ENCODE peak calls at places on chromosomes 6 and 20, in four cellular contexts. One of them, this sample, is unnamed. For H3K4me1, the result is how much of the 10 kb centered on the place peaks cover.

GRCh38 chr6:52063584-52064400 is 23.6 kb downstream of the PKHD1 start:
- DNase-seq in Peyer's patch: no peak
- DNase-seq in A549: peak
- DNase-seq in heart right ventricle: no peak
- DNase-seq in this sample: peak

GRCh38 chr6:36677059-36677749 is 1.3 kb upstream of the CDKN1A start:
- DNase-seq in Peyer's patch: no peak
- DNase-seq in A549: no peak
- DNase-seq in heart right ventricle: no peak
- DNase-seq in this sample: no peak

GRCh38 chr6:137297887-137298286 is 78.7 kb upstream of the IFNGR1 start:
- DNase-seq in Peyer's patch: no peak
- DNase-seq in A549: no peak
- DNase-seq in heart right ventricle: no peak
- DNase-seq in this sample: no peak

GRCh38 chr6:139713416-139713815 is 339.0 kb upstream of the CITED2 start:
- DNase-seq in Peyer's patch: no peak
- DNase-seq in A549: no peak
- DNase-seq in heart right ventricle: no peak
- DNase-seq in this sample: no peak

GRCh38 chr6:39263299-39264037 is 34.2 kb upstream of the KCNK5 start:
- DNase-seq in Peyer's patch: no peak
- DNase-seq in A549: no peak
- DNase-seq in heart right ventricle: no peak
- DNase-seq in this sample: peak

GRCh38 chr20:39048000-39048696 is 86.0 kb downstream of the DHX35 start:
- DNase-seq in Peyer's patch: peak
- DNase-seq in A549: peak
- DNase-seq in heart right ventricle: peak
- DNase-seq in this sample: peak

GRCh38 chr6:123829302-123829953 is 25.8 kb downstream of the NKAIN2 start:
- DNase-seq in Peyer's patch: no peak
- DNase-seq in A549: no peak
- DNase-seq in heart right ventricle: no peak
- DNase-seq in this sample: no peak

GRCh38 chr6:35231563-35231962 is 17.8 kb downstream of the SCUBE3 start:
- DNase-seq in Peyer's patch: no peak
- DNase-seq in A549: no peak
- DNase-seq in heart right ventricle: no peak
- DNase-seq in this sample: no peak

GRCh38 chr20:4064118-4064962 is 49.0 kb upstream of the RNF24 start:
- DNase-seq in Peyer's patch: peak
- DNase-seq in A549: peak
- DNase-seq in heart right ventricle: peak
- DNase-seq in this sample: no peak

GRCh38 chr6:105994522-105995402 is 91.4 kb upstream of the PRDM1 start:
- DNase-seq in Peyer's patch: peak
- DNase-seq in A549: peak
- DNase-seq in heart right ventricle: peak
- DNase-seq in this sample: peak

GRCh38 chr6:83429857-83430605 is 820 bp downstream of the ME1 start:
- DNase-seq in Peyer's patch: no peak
- DNase-seq in A549: no peak
- DNase-seq in heart right ventricle: no peak
- DNase-seq in this sample: peak

GRCh38 chr6:127343753-127344659 is 597 bp upstream of the ECHDC1 start:
- DNase-seq in Peyer's patch: no peak
- DNase-seq in A549: no peak
- DNase-seq in heart right ventricle: no peak
- DNase-seq in this sample: no peak

GRCh38 chr6:70371454-70372105 is 41.7 kb upstream of the FAM135A start:
- DNase-seq in Peyer's patch: no peak
- DNase-seq in A549: peak
- DNase-seq in heart right ventricle: no peak
- DNase-seq in this sample: no peak

GRCh38 chr20:58899518-58899917 is 47.0 kb downstream of the GNAS start:
- DNase-seq in Peyer's patch: no peak
- DNase-seq in A549: no peak
- DNase-seq in heart right ventricle: no peak
- DNase-seq in this sample: no peak

GRCh38 chr6:29976588-29977424 is 34.5 kb downstream of the HLA-A start:
- DNase-seq in Peyer's patch: peak
- DNase-seq in A549: peak
- DNase-seq in heart right ventricle: peak
- DNase-seq in this sample: peak

GRCh38 chr6:111875741-111876140 is 2.5 kb upstream of the FYN start:
- DNase-seq in Peyer's patch: no peak
- DNase-seq in A549: no peak
- DNase-seq in heart right ventricle: no peak
- DNase-seq in this sample: no peak

GRCh38 chr6:157133856-157134255 is 189.5 kb downstream of the TMEM242 start:
- DNase-seq in Peyer's patch: no peak
- DNase-seq in A549: no peak
- DNase-seq in heart right ventricle: no peak
- DNase-seq in this sample: no peak

GRCh38 chr6:91580635-91581034 is 993.8 kb upstream of the MAP3K7 start:
- DNase-seq in Peyer's patch: no peak
- DNase-seq in A549: no peak
- DNase-seq in heart right ventricle: no peak
- DNase-seq in this sample: no peak

GRCh38 chr20:57270204-57270937 is 3.9 kb upstream of the BMP7 start:
- DNase-seq in Peyer's patch: no peak
- DNase-seq in A549: no peak
- DNase-seq in heart right ventricle: no peak
- DNase-seq in this sample: no peak

GRCh38 chr6:19599813-19600464 is 237.2 kb upstream of the ID4 start:
- DNase-seq in Peyer's patch: no peak
- DNase-seq in A549: no peak
- DNase-seq in heart right ventricle: no peak
- DNase-seq in this sample: no peak

GRCh38 chr20:57620999-57621398 is 773 bp upstream of the ZBP1 start:
- DNase-seq in Peyer's patch: no peak
- DNase-seq in A549: no peak
- DNase-seq in heart right ventricle: no peak
- DNase-seq in this sample: no peak

GRCh38 chr20:18092890-18093289 is 35.2 kb upstream of the OVOL2 start:
- DNase-seq in Peyer's patch: no peak
- DNase-seq in A549: no peak
- DNase-seq in heart right ventricle: no peak
- DNase-seq in this sample: no peak

GRCh38 chr6:17115251-17116089 is 13.6 kb downstream of the STMND1 start:
- DNase-seq in Peyer's patch: no peak
- DNase-seq in A549: peak
- DNase-seq in heart right ventricle: no peak
- DNase-seq in this sample: peak

GRCh38 chr6:14231071-14231483 is 113.5 kb downstream of the CD83 start:
- DNase-seq in Peyer's patch: no peak
- DNase-seq in A549: no peak
- DNase-seq in heart right ventricle: no peak
- DNase-seq in this sample: no peak

GRCh38 chr6:142874676-142875075 is 70.3 kb downstream of the HIVEP2 start:
- DNase-seq in Peyer's patch: no peak
- DNase-seq in A549: no peak
- DNase-seq in heart right ventricle: no peak
- DNase-seq in this sample: no peak

GRCh38 chr20:4555188-4555893 is 166.4 kb upstream of the PRND start:
- DNase-seq in Peyer's patch: no peak
- DNase-seq in A549: peak
- DNase-seq in heart right ventricle: no peak
- DNase-seq in this sample: no peak

DNA sequence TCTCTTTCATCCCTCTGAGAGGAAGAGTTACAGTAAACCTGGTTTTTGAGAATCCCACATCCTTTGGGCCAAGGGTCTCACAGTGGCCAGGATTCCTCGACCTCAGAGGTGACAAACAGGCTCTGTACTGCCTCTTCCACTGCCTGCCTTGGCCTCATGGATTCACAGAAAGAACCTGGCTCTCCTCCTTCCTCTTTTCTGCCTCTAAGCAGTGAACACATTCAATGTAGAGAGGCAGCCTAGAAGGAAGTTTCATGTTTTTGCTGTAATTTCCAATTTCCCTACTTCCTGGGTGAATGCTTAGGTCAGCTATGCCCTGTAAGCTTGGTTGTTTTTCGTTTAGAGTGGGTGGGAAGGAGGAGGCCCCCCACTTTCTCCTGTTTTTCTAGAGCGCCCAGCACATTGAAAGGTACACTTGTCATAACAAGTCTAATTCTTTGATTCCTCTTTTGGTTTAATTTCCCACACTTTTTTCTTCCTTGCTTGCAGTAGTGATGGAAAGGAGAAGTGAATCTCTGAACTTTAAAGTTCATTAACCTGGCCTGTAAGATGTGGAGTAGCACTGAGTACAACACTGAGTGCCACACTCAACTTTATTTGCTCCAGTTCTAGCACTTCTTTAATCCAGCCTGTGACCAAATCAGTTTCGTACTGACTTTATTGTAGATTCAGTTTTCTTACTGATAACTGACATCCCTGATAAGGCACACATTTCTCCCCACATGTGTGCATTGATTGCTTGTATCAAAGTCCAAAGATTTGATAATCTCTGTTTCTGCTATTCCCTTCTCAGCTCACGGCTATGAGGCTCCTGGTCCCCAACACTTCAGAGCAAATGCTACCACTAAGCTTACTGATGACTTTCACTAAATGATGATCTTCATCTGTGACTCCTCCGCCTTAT is 99.9 kb upstream of the MAN1A1 start:
- DNase-seq in Peyer's patch: no peak
- DNase-seq in A549: no peak
- DNase-seq in heart right ventricle: no peak
- DNase-seq in this sample: no peak
- H3K4me1 ChIP-seq in Peyer's patch: under half
- H3K4me1 ChIP-seq in A549: under half
- H3K4me1 ChIP-seq in heart right ventricle: under half
- H3K4me1 ChIP-seq in this sample: under half

GRCh38 chr20:31716351-31716750 is 6.3 kb downstream of the BCL2L1 start:
- DNase-seq in Peyer's patch: no peak
- DNase-seq in A549: no peak
- DNase-seq in heart right ventricle: no peak
- DNase-seq in this sample: no peak
- H3K4me1 ChIP-seq in Peyer's patch: under half
- H3K4me1 ChIP-seq in A549: half or more
- H3K4me1 ChIP-seq in heart right ventricle: half or more
- H3K4me1 ChIP-seq in this sample: half or more

GRCh38 chr20:63860325-63861051 is 810 bp upstream of the ABHD16B start:
- DNase-seq in Peyer's patch: no peak
- DNase-seq in A549: no peak
- DNase-seq in heart right ventricle: peak
- DNase-seq in this sample: no peak
- H3K4me1 ChIP-seq in Peyer's patch: under half
- H3K4me1 ChIP-seq in A549: under half
- H3K4me1 ChIP-seq in heart right ventricle: half or more
- H3K4me1 ChIP-seq in this sample: under half

GRCh38 chr6:146870765-146871164 is 272.0 kb downstream of the ADGB start:
- DNase-seq in Peyer's patch: no peak
- DNase-seq in A549: no peak
- DNase-seq in heart right ventricle: no peak
- DNase-seq in this sample: no peak

GRCh38 chr6:146871613-146872465 is 273.1 kb downstream of the ADGB start:
- DNase-seq in Peyer's patch: no peak
- DNase-seq in A549: no peak
- DNase-seq in heart right ventricle: no peak
- DNase-seq in this sample: no peak

GRCh38 chr6:146875927-146876270 is 277.1 kb downstream of the ADGB start:
- DNase-seq in Peyer's patch: no peak
- DNase-seq in A549: no peak
- DNase-seq in heart right ventricle: no peak
- DNase-seq in this sample: no peak

GRCh38 chr6:146876271-146877151 is 277.7 kb downstream of the ADGB start:
- DNase-seq in Peyer's patch: no peak
- DNase-seq in A549: no peak
- DNase-seq in heart right ventricle: no peak
- DNase-seq in this sample: no peak

GRCh38 chr6:146874278-146875018 is 275.7 kb downstream of the ADGB start:
- DNase-seq in Peyer's patch: no peak
- DNase-seq in A549: no peak
- DNase-seq in heart right ventricle: no peak
- DNase-seq in this sample: no peak
- H3K4me1 ChIP-seq in Peyer's patch: under half
- H3K4me1 ChIP-seq in A549: under half
- H3K4me1 ChIP-seq in heart right ventricle: under half
- H3K4me1 ChIP-seq in this sample: under half